ENCODE peak calls at places on chromosomes 7 and 10, in four cellular contexts. X is fibroblast of mammary gland, R is GM06990, U is right lobe of liver. O is an unnamed sample.

GRCh38 chr10:6215683-6216484 is 13.2 kb downstream of the PFKFB3 start:
- DNase-seq in X (no peak), R (no peak), U (no peak), O (no peak)

GRCh38 chr7:99123571-99124033 is 20.3 kb downstream of the SMURF1 start:
- DNase-seq in X (peak), R (no peak), U (no peak), O (peak)

GRCh38 chr10:33365871-33366411 is 31.5 kb upstream of the NRP1 start:
- DNase-seq in X (peak), R (no peak), U (no peak), O (peak)

GRCh38 chr7:6203381-6203780 is 69.0 kb downstream of the CYTH3 start:
- DNase-seq in X (no peak), R (no peak), U (no peak), O (no peak)

GRCh38 chr7:30093351-30094019 is 41.3 kb upstream of the MTURN start:
- DNase-seq in X (peak), R (no peak), U (no peak), O (no peak)

GRCh38 chr10:43166879-43167490 is 28.7 kb downstream of the CSGALNACT2 start:
- DNase-seq in X (no peak), R (no peak), U (no peak), O (no peak)

GRCh38 chr10:115706482-115707076 is 566.4 kb downstream of the GFRA1 start:
- DNase-seq in X (peak), R (no peak), U (no peak), O (peak)

GRCh38 chr7:62361-63116 is 129.8 kb upstream of the FAM20C start:
- DNase-seq in X (no peak), R (no peak), U (no peak), O (no peak)

GRCh38 chr7:49775065-49775948 is 1.9 kb downstream of the VWC2 start:
- DNase-seq in X (no peak), R (no peak), U (no peak), O (no peak)

GRCh38 chr10:102763037-102763607 is 19.4 kb downstream of the WBP1L start:
- DNase-seq in X (no peak), R (no peak), U (no peak), O (no peak)

GRCh38 chr7:76393116-76394031 is 16.1 kb downstream of the SSC4D start:
- DNase-seq in X (peak), R (peak), U (peak), O (peak)

GRCh38 chr10:53111529-53111928 is 338.9 kb upstream of the MBL2 start:
- DNase-seq in X (no peak), R (peak), U (no peak), O (peak)

GRCh38 chr10:115801987-115802386 is 471.0 kb downstream of the GFRA1 start:
- DNase-seq in X (no peak), R (no peak), U (no peak), O (no peak)

GRCh38 chr10:78830062-78830974 is 238.4 kb upstream of the ZMIZ1 start:
- DNase-seq in X (peak), R (no peak), U (no peak), O (peak)

GRCh38 chr10:74995806-74996205 is 115.7 kb upstream of the SAMD8 start:
- DNase-seq in X (no peak), R (no peak), U (no peak), O (no peak)

GRCh38 chr10:106967482-106967881 is 197.0 kb downstream of the SORCS1 start:
- DNase-seq in X (no peak), R (no peak), U (no peak), O (no peak)
- H3K4me3 ChIP-seq in X (no peak), R (no peak), U (no peak), O (no peak)

DNA sequence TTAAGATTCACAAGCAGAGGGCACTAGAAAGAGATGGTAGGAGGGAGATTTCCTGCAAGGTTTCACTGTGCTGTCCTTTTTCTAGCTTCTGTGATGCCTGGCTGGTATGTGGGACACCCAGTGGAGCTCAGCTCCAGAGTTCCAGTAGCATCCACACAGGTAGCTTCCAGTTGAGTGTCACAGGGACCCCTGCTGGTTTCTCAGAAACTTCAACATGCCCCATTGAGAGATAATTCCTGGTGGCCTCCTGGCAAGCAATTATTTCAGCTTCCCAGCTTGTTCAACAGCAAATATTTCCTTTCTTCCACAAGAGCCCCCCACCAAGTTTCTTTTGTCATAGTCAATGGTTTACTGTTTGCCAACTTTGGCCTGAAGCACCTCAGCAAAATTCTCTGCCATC is 858.7 kb downstream of the REEP3 start:
- DNase-seq in X (no peak), R (no peak), U (peak), O (no peak)
- TF ChIP-seq CTCF in X (no peak), R (peak), U (peak), O (no peak)

GRCh38 chr7:80603940-80604339 is 34.5 kb upstream of the CD36 start:
- DNase-seq in X (no peak), R (no peak), U (no peak), O (no peak)
- H3K4me3 ChIP-seq in X (no peak), R (no peak), U (no peak), O (no peak)

GRCh38 chr7:122054393-122054792 is 89.7 kb downstream of the AASS start:
- DNase-seq in X (no peak), R (no peak), U (no peak), O (no peak)

GRCh38 chr7:122056977-122057376 is 87.1 kb downstream of the AASS start:
- DNase-seq in X (no peak), R (no peak), U (no peak), O (peak)

GRCh38 chr7:122059516-122059915 is 84.5 kb downstream of the AASS start:
- DNase-seq in X (no peak), R (no peak), U (no peak), O (no peak)

GRCh38 chr7:122055072-122055471 is 89.0 kb downstream of the AASS start:
- DNase-seq in X (no peak), R (no peak), U (no peak), O (peak)
- TF ChIP-seq CTCF in X (no peak), R (no peak), U (no peak), O (no peak)

DNA sequence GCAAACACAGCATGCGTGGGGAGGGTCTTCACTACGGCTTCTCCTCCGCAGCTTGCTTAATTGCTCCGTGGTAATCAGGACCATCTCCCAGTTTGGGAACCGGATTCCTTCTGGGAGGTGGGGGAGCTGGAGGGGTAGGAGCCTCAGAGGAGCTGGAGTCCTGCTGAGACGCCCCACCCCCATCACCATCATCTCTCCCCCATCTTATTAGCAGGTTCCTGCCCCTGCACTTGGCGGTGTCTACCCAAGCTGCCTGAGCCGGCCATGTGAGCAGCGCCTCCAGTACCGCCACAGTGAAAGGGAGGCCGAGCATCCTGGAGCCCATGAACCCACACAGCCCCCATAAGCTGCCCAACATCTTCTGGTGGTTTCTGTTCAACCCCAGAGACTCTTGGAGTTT is 87.8 kb upstream of the INSIG1 start:
- DNase-seq in X (no peak), R (no peak), U (no peak), O (no peak)
- H3K4me3 ChIP-seq in X (no peak), R (no peak), U (no peak), O (no peak)

O was measured in epithelial cell of esophagus.